ENCODE peak calls at places on chromosomes 3 and 15, in six cellular contexts. V is mesenchymal stem cell, K is neuronal stem cell, B is H9, X is trophoblast cell, G is H1. L is an unnamed sample.

GRCh38 chr3:18425641-18426403 is 683 bp upstream of the SATB1 start:
- DNase-seq in G (peak), B (peak), X (no peak), V (peak), K (no peak), L (no peak)

GRCh38 chr3:129033619-129034321 is 26.8 kb upstream of the GP9 start:
- DNase-seq in V (no peak), G (no peak), B (no peak), X (no peak), K (no peak), L (no peak)

GRCh38 chr3:171871392-171872274 is 28.5 kb downstream of the TMEM212 start:
- DNase-seq in B (no peak), X (no peak), G (no peak), K (no peak), V (peak), L (peak)

GRCh38 chr15:71746719-71747118 is 63.6 kb upstream of the NR2E3 start:
- DNase-seq in B (no peak), G (no peak), X (peak), V (no peak), K (no peak), L (no peak)

GRCh38 chr3:128433630-128434185 is 33.0 kb downstream of the DNAJB8 start:
- DNase-seq in B (peak), V (no peak), K (no peak), X (peak), G (no peak), L (no peak)

GRCh38 chr15:88513195-88513594 is 33.3 kb downstream of the DET1 start:
- DNase-seq in K (no peak), B (no peak), G (no peak), X (peak), V (peak), L (peak)

GRCh38 chr3:148202386-148202785 is 495.3 kb upstream of the AGTR1 start:
- DNase-seq in G (no peak), K (no peak), B (no peak), X (no peak), V (no peak), L (no peak)

GRCh38 chr3:84836961-84837360 is 121.8 kb upstream of the CADM2 start:
- DNase-seq in B (peak), X (peak), K (no peak), V (no peak), G (peak), L (no peak)

GRCh38 chr3:178833696-178834095 is 237.9 kb downstream of the ZMAT3 start:
- DNase-seq in K (no peak), X (no peak), G (no peak), V (no peak), B (no peak), L (no peak)

GRCh38 chr15:71112429-71112828 is 2.8 kb upstream of the THSD4 start:
- DNase-seq in B (no peak), G (no peak), K (no peak), X (no peak), V (no peak), L (peak)

GRCh38 chr3:151644986-151645385 is 88.7 kb upstream of the AADACL2 start:
- DNase-seq in X (no peak), G (no peak), B (no peak), V (no peak), K (no peak), L (no peak)

GRCh38 chr3:188077160-188077812 is 76.7 kb upstream of the LPP start:
- DNase-seq in G (no peak), V (no peak), X (no peak), K (no peak), B (no peak), L (no peak)

GRCh38 chr15:38721549-38721948 is 156.9 kb upstream of the RASGRP1 start:
- DNase-seq in B (no peak), K (no peak), X (peak), V (no peak), G (no peak), L (peak)

GRCh38 chr15:56537881-56538280 is 72.9 kb upstream of the MNS1 start:
- DNase-seq in K (no peak), X (no peak), G (no peak), V (no peak), B (no peak), L (no peak)

GRCh38 chr3:177427096-177427495 is 229.8 kb upstream of the TBL1XR1 start:
- DNase-seq in B (no peak), X (no peak), K (no peak), V (no peak), G (no peak), L (no peak)

GRCh38 chr15:27045796-27046195 is 74.8 kb downstream of the GABRG3 start:
- DNase-seq in B (no peak), V (no peak), K (no peak), G (no peak), X (no peak), L (no peak)

GRCh38 chr15:99863527-99864198 is 130.4 kb upstream of the LYSMD4 start:
- DNase-seq in V (peak), K (no peak), G (no peak), X (no peak), B (no peak), L (peak)

GRCh38 chr15:86163771-86164170 is 84.1 kb downstream of the AGBL1 start:
- DNase-seq in X (no peak), G (no peak), V (peak), B (no peak), K (no peak), L (no peak)

GRCh38 chr3:123021986-123022510 is 5.5 kb downstream of the SEMA5B start:
- DNase-seq in V (no peak), X (no peak), K (no peak), B (no peak), G (no peak), L (no peak)

GRCh38 chr15:33126559-33127290 is 67.8 kb downstream of the FMN1 start:
- DNase-seq in G (no peak), K (no peak), V (peak), X (no peak), B (no peak), L (peak)

GRCh38 chr3:56795807-56796185 is 6.0 kb downstream of the ARHGEF3 start:
- DNase-seq in B (no peak), X (peak), G (no peak), V (no peak), K (no peak), L (no peak)

GRCh38 chr3:198079771-198080520 is 119.9 kb downstream of the LMLN start:
- DNase-seq in X (peak), V (peak), B (peak), K (no peak), G (no peak), L (peak)

GRCh38 chr15:48507416-48508065 is 138.0 kb downstream of the FBN1 start:
- DNase-seq in K (peak), V (peak), G (no peak), X (peak), B (peak), L (peak)

GRCh38 chr3:149480326-149481017 is 6.0 kb downstream of the TM4SF4 start:
- DNase-seq in B (peak), G (peak), V (peak), X (peak), K (peak), L (peak)

GRCh38 chr3:189165092-189165491 is 6.7 kb upstream of the TPRG1 start:
- DNase-seq in G (no peak), X (peak), V (no peak), K (no peak), B (no peak), L (no peak)

GRCh38 chr15:33402640-33403039 is 91.9 kb downstream of the RYR3 start:
- DNase-seq in B (no peak), G (no peak), X (no peak), V (no peak), K (no peak), L (no peak)

GRCh38 chr15:82803793-82804574 is 1.9 kb downstream of the FSD2 start:
- DNase-seq in X (no peak), B (no peak), G (no peak), K (no peak), V (peak), L (peak)

GRCh38 chr15:73930790-73931281 is 4.6 kb downstream of the LOXL1 start:
- DNase-seq in V (no peak), X (no peak), B (no peak), K (no peak), G (no peak), L (peak)

GRCh38 chr3:66808891-66809578 is 189.1 kb upstream of the KBTBD8 start:
- DNase-seq in X (no peak), K (no peak), B (no peak), V (no peak), G (no peak), L (no peak)

GRCh38 chr3:56915969-56916586 is 114.3 kb upstream of the ARHGEF3 start:
- DNase-seq in V (no peak), K (no peak), G (no peak), X (no peak), B (peak), L (no peak)

GRCh38 chr3:56887402-56888025 is 85.8 kb upstream of the ARHGEF3 start:
- DNase-seq in V (no peak), B (no peak), G (no peak), X (no peak), K (no peak), L (no peak)

GRCh38 chr3:160569874-160570273 is 4.5 kb upstream of the KPNA4 start:
- DNase-seq in X (peak), B (no peak), V (no peak), K (no peak), G (no peak), L (no peak)

GRCh38 chr3:88033088-88033487 is 25.7 kb downstream of the CGGBP1 start:
- DNase-seq in V (no peak), K (no peak), X (no peak), G (no peak), B (no peak), L (no peak)

GRCh38 chr3:170713648-170714047 is 127.8 kb upstream of the SLC7A14 start:
- DNase-seq in G (no peak), X (peak), B (no peak), K (no peak), V (peak), L (no peak)

GRCh38 chr15:99442268-99442897 is 123.4 kb upstream of the MEF2A start:
- DNase-seq in V (peak), G (no peak), K (no peak), B (no peak), X (peak), L (peak)

GRCh38 chr3:31364711-31365110 is 168.0 kb upstream of the STT3B start:
- DNase-seq in V (peak), B (no peak), X (peak), G (no peak), K (no peak), L (peak)

GRCh38 chr3:144466114-144466513 is 494.5 kb downstream of the DIPK2A start:
- DNase-seq in G (no peak), K (no peak), V (no peak), B (no peak), X (no peak), L (no peak)

GRCh38 chr15:57395292-57395691 is 19.0 kb downstream of the CGNL1 start:
- DNase-seq in X (peak), G (no peak), K (no peak), B (no peak), V (peak), L (peak)

DNA sequence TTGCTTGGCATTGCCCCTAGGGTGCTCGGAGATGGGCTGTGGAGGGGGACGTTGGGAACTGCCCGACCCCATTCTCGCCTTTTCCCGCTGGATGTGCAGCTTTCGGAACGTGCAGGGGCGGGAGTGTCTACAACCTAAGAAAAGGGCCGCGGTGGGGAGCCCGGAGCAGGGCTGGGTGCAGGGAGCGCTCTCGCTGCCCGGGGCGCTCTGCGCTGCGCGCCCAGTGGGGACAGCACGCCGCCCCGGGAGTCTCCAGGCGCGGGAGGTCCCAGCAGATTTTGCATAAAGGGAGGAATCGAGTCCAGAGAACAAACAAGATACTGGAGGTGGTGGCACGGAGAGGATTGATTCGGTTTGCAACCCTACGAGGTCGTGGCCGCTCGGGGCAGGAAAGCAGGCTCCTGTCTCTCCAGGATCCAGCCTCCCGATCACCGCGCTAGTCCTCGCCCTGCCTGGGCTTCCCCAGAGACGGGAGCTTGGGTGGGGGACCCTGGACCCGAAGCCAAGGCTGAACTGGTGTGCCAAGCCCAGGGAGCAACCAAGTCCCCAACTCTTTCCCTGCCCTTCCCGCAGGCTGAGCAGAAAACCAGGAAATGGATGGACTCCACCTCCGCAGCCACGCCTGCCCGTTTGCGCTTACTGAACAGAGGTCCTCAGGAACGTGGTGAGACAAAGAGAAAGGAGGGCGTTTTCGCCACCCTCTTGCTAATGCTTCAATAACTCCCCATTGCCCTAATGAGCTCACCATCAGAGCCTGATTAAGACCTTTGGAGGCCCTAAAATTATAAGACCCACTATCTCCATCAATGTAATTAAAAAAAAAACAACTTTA is 59.7 kb downstream of the NOX5 start:
- DNase-seq in V (peak), X (peak), K (peak), G (peak), B (peak), L (peak)
- H2BK5ac ChIP-seq in V (no peak), X (peak), K (no peak), G (peak), B (no peak), L (no peak)

DNA sequence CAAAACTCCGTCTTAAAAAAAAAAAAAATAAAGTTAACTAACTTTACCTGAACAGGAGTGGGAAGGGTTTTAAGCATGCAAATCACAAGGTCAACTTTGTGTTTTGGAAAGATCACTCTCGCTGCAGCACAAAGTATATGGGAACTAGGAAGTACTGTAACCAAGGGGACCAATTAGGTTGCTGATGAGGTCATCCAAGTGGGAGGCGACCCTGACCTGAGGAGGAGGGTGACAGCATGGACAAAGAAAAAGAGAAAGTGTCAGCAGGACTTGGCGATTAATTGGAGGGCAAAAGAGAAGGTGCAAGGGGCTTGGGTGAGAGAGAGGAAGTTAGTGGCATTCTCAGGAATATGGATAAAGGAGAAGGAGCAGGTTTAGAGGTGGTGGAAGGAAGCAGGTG is 89.5 kb upstream of the ZBED2 start:
- DNase-seq in V (no peak), X (no peak), G (no peak), K (no peak), B (no peak), L (no peak)
- H3K14ac ChIP-seq in V (no peak), X (no peak), G (no peak), K (no peak), B (no peak), L (no peak)

DNA sequence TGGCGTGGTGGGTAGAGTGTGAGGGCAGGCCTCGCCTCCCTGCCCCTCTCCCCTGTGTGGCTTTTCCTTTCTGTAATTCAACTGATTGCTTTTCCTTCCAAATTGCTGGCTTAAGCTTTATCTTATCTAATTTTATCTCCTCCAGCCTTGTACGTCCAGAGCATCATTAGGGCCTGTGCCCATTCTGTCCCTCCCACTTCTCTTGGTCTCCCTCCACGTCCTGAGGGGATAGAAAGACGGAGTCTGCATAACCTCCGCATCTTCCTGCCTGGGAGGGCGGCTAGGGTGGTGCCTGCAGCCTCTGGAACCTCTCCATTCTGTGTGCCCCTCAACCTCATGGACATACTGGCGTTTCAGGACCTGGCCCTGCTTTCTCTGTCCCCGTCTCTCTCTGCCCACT is 39.8 kb downstream of the CACNA1D start:
- DNase-seq in V (no peak), K (no peak), G (no peak), X (no peak), B (no peak), L (no peak)
- H4K91ac ChIP-seq in V (no peak), K (no peak), G (no peak), X (peak), B (no peak), L (no peak)

GRCh38 chr3:146505496-146505895 is 36.1 kb upstream of the PLSCR2 start:
- DNase-seq in V (peak), G (no peak), B (no peak), X (no peak), K (no peak), L (no peak)

GRCh38 chr3:146504546-146505197 is 35.3 kb upstream of the PLSCR2 start:
- DNase-seq in G (no peak), B (peak), V (peak), K (no peak), X (peak), L (no peak)

GRCh38 chr3:146503459-146504202 is 34.3 kb upstream of the PLSCR2 start:
- DNase-seq in K (no peak), X (peak), V (peak), G (no peak), B (no peak), L (peak)

GRCh38 chr3:146511402-146512134 is 32.8 kb downstream of the PLSCR1 start:
- DNase-seq in V (peak), G (no peak), K (no peak), X (peak), B (no peak), L (no peak)

DNA sequence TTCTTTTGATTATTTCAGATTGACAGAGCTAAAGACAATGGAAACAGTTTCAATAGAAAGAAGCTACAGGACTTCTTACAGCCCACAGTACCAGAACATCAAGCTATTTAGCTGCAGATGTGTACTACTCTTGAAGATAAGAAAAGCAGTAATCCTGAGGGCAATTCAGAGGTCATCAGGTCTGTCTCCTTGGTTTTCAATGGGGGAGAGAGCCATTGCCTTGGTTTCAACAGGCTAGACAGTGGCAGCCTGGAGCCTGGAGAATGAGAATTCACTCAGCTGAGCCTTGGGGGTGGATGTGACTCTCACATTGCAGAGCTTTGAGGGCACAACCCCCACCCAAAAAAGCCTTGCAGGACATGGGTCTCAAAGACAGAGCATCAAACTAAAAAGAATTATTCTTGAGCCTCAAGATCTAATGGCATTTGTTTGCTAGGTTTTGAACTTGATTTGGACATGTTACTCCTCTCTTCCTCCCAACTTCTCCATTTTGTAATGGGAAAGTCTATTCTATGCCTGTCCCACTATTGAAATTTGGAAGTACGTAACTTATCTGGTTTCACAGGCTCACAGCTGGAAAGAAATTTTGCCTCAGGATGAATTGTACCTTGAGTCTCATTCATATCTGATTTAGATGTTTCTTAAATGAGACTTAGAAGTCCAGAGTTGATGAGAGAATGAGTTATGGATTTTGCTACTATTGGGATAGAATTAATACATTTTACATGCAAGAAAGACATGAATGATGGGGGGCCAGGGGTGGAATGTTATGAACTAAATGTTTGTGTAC is 36.9 kb downstream of the PLSCR1 start:
- DNase-seq in G (no peak), B (no peak), X (peak), K (no peak), V (no peak), L (no peak)
- H2BK5ac ChIP-seq in G (peak), B (no peak), X (peak), K (no peak), V (peak), L (peak)

GRCh38 chr3:186173202-186173815 is 64.4 kb upstream of the ETV5 start:
- DNase-seq in G (no peak), K (no peak), B (no peak), X (no peak), V (no peak), L (no peak)
- H3K14ac ChIP-seq in G (no peak), K (no peak), B (no peak), X (no peak), V (no peak), L (no peak)

DNA sequence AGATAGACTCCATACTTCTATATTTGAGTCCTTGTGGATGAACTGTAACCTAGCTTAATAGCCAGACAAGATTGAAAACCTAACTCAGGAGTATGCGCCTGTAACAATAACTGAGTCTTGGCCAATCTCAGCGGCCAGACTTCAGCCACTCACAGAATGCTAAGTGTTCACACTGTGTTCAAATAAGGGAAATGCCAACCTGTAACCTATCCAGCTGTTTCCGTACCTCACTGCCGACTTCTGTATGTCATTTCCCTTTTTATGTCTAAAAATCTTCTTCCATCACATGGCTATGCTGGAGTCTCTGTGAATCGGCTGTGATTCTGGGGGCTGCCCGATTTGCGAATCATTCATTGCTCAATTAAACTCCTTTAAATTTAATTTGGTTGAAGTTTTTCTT is 169.2 kb downstream of the NFKBIZ start:
- DNase-seq in X (peak), G (no peak), B (no peak), V (no peak), K (no peak), L (no peak)
- H4K91ac ChIP-seq in X (no peak), G (no peak), B (no peak), V (no peak), K (no peak), L (no peak)

L was measured in IMR-90.